ENCODE peak calls at places on chromosomes 7 and 10, in six cellular contexts. Y is psoas muscle, D is thoracic aorta, A is HCT116, E is upper lobe of right lung, Z is tibial artery. G is an unnamed sample.

GRCh38 chr10:99529483-99530107 is 3.1 kb upstream of the NKX2-3 start:
- DNase-seq in Y (no peak), D (no peak), A (no peak), E (no peak), Z (no peak), G (no peak)

GRCh38 chr7:32073533-32073932 is 3.3 kb upstream of the PDE1C start:
- DNase-seq in Y (no peak), D (no peak), A (no peak), E (no peak), Z (no peak), G (no peak)

GRCh38 chr10:84310470-84310869 is 17.9 kb upstream of the CCSER2 start:
- DNase-seq in Y (no peak), D (no peak), A (no peak), E (no peak), Z (no peak), G (no peak)

GRCh38 chr10:37976880-37977203 is 395 bp upstream of the ZNF25 start:
- DNase-seq in Y (no peak), D (no peak), A (no peak), E (no peak), Z (no peak), G (no peak)

GRCh38 chr7:20778063-20778721 is 8.5 kb downstream of the SP8 start:
- DNase-seq in Y (peak), D (no peak), A (no peak), E (peak), Z (no peak), G (no peak)

GRCh38 chr7:91892099-91892788 is 11.7 kb upstream of the MTERF1 start:
- DNase-seq in Y (no peak), D (no peak), A (no peak), E (no peak), Z (no peak), G (no peak)

GRCh38 chr7:100604078-100604975 is 2.2 kb downstream of the PCOLCE start:
- DNase-seq in Y (peak), D (no peak), A (no peak), E (peak), Z (peak), G (peak)

GRCh38 chr7:106010866-106011265 is 47.8 kb downstream of the CDHR3 start:
- DNase-seq in Y (no peak), D (no peak), A (no peak), E (no peak), Z (no peak), G (no peak)

GRCh38 chr10:133461027-133461426 is 7.3 kb downstream of the SCART1 start:
- DNase-seq in Y (no peak), D (no peak), A (no peak), E (no peak), Z (no peak), G (no peak)

GRCh38 chr10:24974978-24975377 is 22.6 kb upstream of the PRTFDC1 start:
- DNase-seq in Y (peak), D (no peak), A (no peak), E (no peak), Z (peak), G (no peak)

GRCh38 chr7:42029405-42029804 is 207.6 kb downstream of the GLI3 start:
- DNase-seq in Y (no peak), D (no peak), A (no peak), E (no peak), Z (no peak), G (no peak)

GRCh38 chr10:133129854-133130495 is 30.0 kb upstream of the KNDC1 start:
- DNase-seq in Y (peak), D (no peak), A (no peak), E (no peak), Z (peak), G (no peak)

GRCh38 chr7:138738551-138739335 is 37.6 kb upstream of the SVOPL start:
- DNase-seq in Y (peak), D (peak), A (peak), E (peak), Z (peak), G (peak)

GRCh38 chr7:52696183-52696582 is 339.2 kb upstream of the POM121L12 start:
- DNase-seq in Y (no peak), D (no peak), A (no peak), E (no peak), Z (no peak), G (no peak)

GRCh38 chr7:14380881-14381280 is 391.4 kb upstream of the ETV1 start:
- DNase-seq in Y (no peak), D (no peak), A (no peak), E (no peak), Z (no peak), G (no peak)

GRCh38 chr7:139488810-139489209 is 5.3 kb upstream of the KLRG2 start:
- DNase-seq in Y (no peak), D (no peak), A (no peak), E (no peak), Z (no peak), G (no peak)

GRCh38 chr10:97123713-97124112 is 62.0 kb downstream of the SLIT1 start:
- DNase-seq in Y (no peak), D (no peak), A (no peak), E (no peak), Z (no peak), G (no peak)

GRCh38 chr10:103696411-103697145 is 158.8 kb downstream of the SH3PXD2A start:
- DNase-seq in Y (peak), D (peak), A (peak), E (no peak), Z (peak), G (peak)

GRCh38 chr7:2169923-2170575 is 62.7 kb downstream of the MAD1L1 start:
- DNase-seq in Y (no peak), D (no peak), A (no peak), E (peak), Z (no peak), G (peak)

GRCh38 chr7:81743665-81744064 is 26.2 kb downstream of the HGF start:
- DNase-seq in Y (no peak), D (no peak), A (no peak), E (no peak), Z (no peak), G (no peak)

GRCh38 chr10:67612156-67612555 is 83.8 kb downstream of the CTNNA3 start:
- DNase-seq in Y (no peak), D (no peak), A (no peak), E (no peak), Z (no peak), G (no peak)

GRCh38 chr10:118760265-118760664 is 5.5 kb upstream of the CACUL1 start:
- DNase-seq in Y (no peak), D (no peak), A (no peak), E (no peak), Z (no peak), G (no peak)

GRCh38 chr10:104350146-104350635 is 3.4 kb upstream of the CFAP58 start:
- DNase-seq in Y (no peak), D (no peak), A (peak), E (no peak), Z (no peak), G (peak)

GRCh38 chr10:75640803-75641202 is 209.4 kb downstream of the LRMDA start:
- DNase-seq in Y (no peak), D (no peak), A (no peak), E (no peak), Z (no peak), G (no peak)

GRCh38 chr10:23314835-23315239 is 29.8 kb downstream of the C10orf67 start:
- DNase-seq in Y (no peak), D (no peak), A (peak), E (no peak), Z (peak), G (peak)

GRCh38 chr7:147639037-147639436 is 951.5 kb upstream of the C7orf33 start:
- DNase-seq in Y (no peak), D (no peak), A (no peak), E (no peak), Z (no peak), G (no peak)

GRCh38 chr10:72041491-72041890 is 46.9 kb downstream of the SPOCK2 start:
- DNase-seq in Y (no peak), D (no peak), A (no peak), E (no peak), Z (no peak), G (no peak)

GRCh38 chr10:126226205-126226604 is 162.1 kb downstream of the ADAM12 start:
- DNase-seq in Y (no peak), D (no peak), A (no peak), E (no peak), Z (no peak), G (no peak)

GRCh38 chr10:80281784-80282505 is 7.5 kb downstream of the MAT1A start:
- DNase-seq in Y (no peak), D (no peak), A (no peak), E (no peak), Z (no peak), G (no peak)

GRCh38 chr7:8831386-8831785 is 398.0 kb downstream of the NXPH1 start:
- DNase-seq in Y (no peak), D (no peak), A (no peak), E (no peak), Z (no peak), G (no peak)

GRCh38 chr10:122490786-122491680 is 29.7 kb downstream of the HTRA1 start:
- DNase-seq in Y (peak), D (no peak), A (no peak), E (peak), Z (no peak), G (peak)

GRCh38 chr10:54800677-54801480 is at the start of gene PCDH15:
- DNase-seq in Y (no peak), D (no peak), A (no peak), E (no peak), Z (no peak), G (peak)
- H3K27ac ChIP-seq in Y (no peak), D (no peak), A (no peak), E (no peak), Z (no peak), G (no peak)

DNA sequence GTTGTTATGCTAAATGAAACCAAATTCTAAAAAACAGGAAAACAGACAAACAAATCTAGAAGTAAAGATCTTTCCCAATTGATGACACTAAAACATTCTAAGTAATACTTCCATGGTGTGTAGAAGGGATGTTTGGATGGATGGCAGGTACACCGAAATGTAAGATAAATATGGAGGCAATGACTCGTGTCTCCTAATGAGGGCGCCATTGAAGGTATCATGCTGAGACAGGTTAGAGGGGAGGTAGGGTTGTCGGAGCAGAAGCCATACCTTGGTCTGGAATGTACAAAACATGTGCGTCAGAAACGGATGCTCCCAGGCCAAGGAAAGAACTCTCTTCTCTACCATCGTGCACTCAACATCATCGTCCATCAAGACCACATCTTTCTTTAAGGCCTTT is 101.4 kb downstream of the PRKCQ start:
- DNase-seq in Y (no peak), D (no peak), A (no peak), E (no peak), Z (no peak), G (no peak)
- TF ChIP-seq CTCF in Y (no peak), D (no peak), A (no peak), E (peak), Z (no peak), G (no peak)

DNA sequence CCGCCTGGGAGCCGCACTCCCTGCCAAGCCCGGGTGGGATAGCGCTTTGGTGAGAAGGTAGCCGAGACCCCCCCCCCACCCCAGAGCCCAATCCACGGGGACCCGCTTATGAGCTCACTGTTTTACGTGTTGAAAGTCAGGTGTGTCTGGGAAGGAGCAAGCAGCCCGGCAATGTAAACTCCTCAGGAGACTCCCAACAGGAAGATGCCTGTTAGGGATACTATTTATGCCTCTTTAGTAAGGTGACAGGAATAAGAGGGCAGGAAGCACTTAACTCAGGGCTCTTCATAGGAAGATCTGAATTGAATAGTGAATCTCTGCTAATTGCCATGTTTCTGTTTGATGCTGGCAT is 367 bp upstream of the ARHGAP22 start:
- DNase-seq in Y (no peak), D (no peak), A (no peak), E (no peak), Z (no peak), G (no peak)
- H3K27ac ChIP-seq in Y (no peak), D (no peak), A (no peak), E (no peak), Z (peak), G (peak)

DNA sequence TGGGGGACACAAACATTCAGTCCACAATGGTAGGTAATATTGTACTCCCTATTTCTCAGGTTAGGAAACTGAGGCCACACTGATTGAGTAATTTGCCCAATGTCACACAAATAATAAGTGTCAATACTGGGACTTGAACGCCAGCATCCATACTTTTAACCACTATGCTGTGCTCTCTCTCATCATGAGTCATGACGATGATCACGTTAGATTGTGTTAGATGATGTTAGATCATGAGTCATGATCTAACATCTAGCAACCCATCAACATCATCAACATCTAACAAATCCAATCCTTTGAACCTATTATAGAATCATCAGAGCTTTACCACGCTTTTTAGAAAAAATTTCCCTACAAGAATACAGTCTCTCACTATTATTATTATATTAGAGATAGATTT is 28.1 kb upstream of the HERPUD2 start:
- DNase-seq in Y (no peak), D (no peak), A (no peak), E (no peak), Z (no peak), G (peak)
- TF ChIP-seq CTCF in Y (no peak), D (no peak), A (peak), E (no peak), Z (no peak), G (no peak)

DNA sequence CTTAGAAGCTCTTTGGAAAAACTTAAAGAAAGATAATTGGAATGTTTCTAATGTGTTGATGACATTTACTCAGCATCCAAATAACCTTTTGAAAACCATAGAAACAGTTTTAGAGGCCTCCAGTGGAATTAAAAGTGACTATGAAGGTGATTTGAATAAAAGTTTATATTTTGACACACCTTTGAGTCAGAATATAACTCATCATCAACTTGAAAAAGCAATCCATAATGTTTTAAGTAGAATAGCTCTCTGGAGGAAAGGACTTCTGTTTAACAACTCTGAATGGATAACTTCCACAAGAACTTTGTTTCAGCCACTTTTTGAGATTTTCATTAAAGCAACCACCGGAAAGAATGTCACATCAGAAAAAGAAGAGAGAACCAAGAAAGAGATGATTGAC is 108.2 kb downstream of the ABCA13 start:
- DNase-seq in Y (no peak), D (no peak), A (no peak), E (no peak), Z (no peak), G (no peak)
- H3K27ac ChIP-seq in Y (no peak), D (no peak), A (no peak), E (no peak), Z (no peak), G (no peak)

DNA sequence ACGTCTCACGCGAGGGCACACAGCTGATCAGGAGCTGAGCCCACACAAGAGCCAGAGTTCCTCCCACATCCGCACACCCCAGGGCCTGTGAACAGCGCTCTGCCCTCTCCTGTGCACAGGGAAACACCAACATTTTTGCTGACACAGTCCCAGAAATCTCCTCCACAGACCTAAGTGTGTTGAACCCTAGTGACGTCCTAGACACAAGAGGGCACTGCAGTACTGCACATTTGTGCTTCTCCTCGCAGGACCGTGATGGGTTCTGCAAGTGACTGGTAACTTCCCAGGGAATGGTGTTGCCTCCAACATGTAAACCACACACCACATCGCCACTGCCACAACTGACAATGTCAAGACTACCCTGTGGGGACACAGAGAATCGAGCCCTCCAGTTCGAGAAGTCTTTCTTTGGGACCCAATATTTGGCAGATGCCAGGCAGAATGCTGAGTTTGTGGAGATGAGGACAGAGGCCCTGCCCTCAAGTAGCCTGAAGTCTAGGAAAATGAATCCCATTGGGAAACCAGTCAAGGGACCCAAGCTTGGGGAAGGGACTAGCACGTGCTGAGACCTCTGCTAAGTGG is 170.3 kb downstream of the PAXIP1 start:
- DNase-seq in Y (no peak), D (no peak), A (peak), E (no peak), Z (no peak), G (no peak)
- TF ChIP-seq CTCF in Y (no peak), D (no peak), A (peak), E (no peak), Z (no peak), G (no peak)

G was measured in RWPE1.